ENCODE peak calls at places on chromosomes 1 and 21, in four cellular contexts. B is lower lobe of right lung, Y is AG04450, N is tibial artery. M is an unnamed sample.

GRCh38 chr1:37449936-37450335 is 24.4 kb upstream of the ZC3H12A start:
- DNase-seq in B (peak; percentile 66), Y (no peak), N (no peak), M (no peak)

GRCh38 chr1:224070521-224070920 is 43.4 kb upstream of the FBXO28 start:
- DNase-seq in B (no peak), Y (no peak), N (no peak), M (no peak)

GRCh38 chr1:234532511-234532922 is 53.5 kb upstream of the TARBP1 start:
- DNase-seq in B (no peak), Y (no peak), N (peak; percentile 85), M (no peak)

GRCh38 chr1:29679828-29680558 is 443.7 kb downstream of the PTPRU start:
- DNase-seq in B (no peak), Y (no peak), N (no peak), M (no peak)

GRCh38 chr1:163970699-163971098 is 588.3 kb upstream of the PBX1 start:
- DNase-seq in B (no peak), Y (no peak), N (no peak), M (no peak)

GRCh38 chr1:221886311-221887090 is 144.6 kb upstream of the DUSP10 start:
- DNase-seq in B (no peak), Y (no peak), N (no peak), M (no peak)

GRCh38 chr1:26281971-26282693 is 2.2 kb downstream of the SH3BGRL3 start:
- DNase-seq in B (no peak), Y (peak; percentile 29), N (no peak), M (no peak)

GRCh38 chr1:110375490-110375889 is 15.3 kb downstream of the SLC16A4 start:
- DNase-seq in B (no peak), Y (no peak), N (no peak), M (no peak)

GRCh38 chr1:164588388-164589341 is 29.7 kb downstream of the PBX1 start:
- DNase-seq in B (peak; percentile 67), Y (peak; percentile 46), N (peak; percentile 77), M (no peak)

GRCh38 chr1:205293350-205294074 is 28.0 kb downstream of the NUAK2 start:
- DNase-seq in B (no peak), Y (no peak), N (no peak), M (no peak)

GRCh38 chr1:183716286-183716685 is 63.2 kb upstream of the APOBEC4 start:
- DNase-seq in B (no peak), Y (no peak), N (no peak), M (no peak)

GRCh38 chr21:41112740-41113692 is 54.9 kb upstream of the BACE2 start:
- DNase-seq in B (no peak), Y (peak; percentile 33), N (peak; percentile 47), M (peak; percentile 97)

GRCh38 chr1:149849246-149849946 is 50.0 kb upstream of the BOLA1 start:
- DNase-seq in B (no peak), Y (no peak), N (no peak), M (no peak)

GRCh38 chr21:37620401-37620800 is 253.8 kb downstream of the DYRK1A start:
- DNase-seq in B (no peak), Y (no peak), N (no peak), M (peak; percentile 4)

GRCh38 chr1:153560241-153560640 is 5.4 kb downstream of the S100A2 start:
- DNase-seq in B (no peak), Y (no peak), N (no peak), M (no peak)

GRCh38 chr1:167345386-167345733 is 124.7 kb downstream of the POU2F1 start:
- DNase-seq in B (no peak), Y (no peak), N (no peak), M (no peak)

GRCh38 chr1:25936940-25937339 is 30.7 kb upstream of the STMN1 start:
- DNase-seq in B (no peak), Y (no peak), N (no peak), M (no peak)

GRCh38 chr1:24724345-24725208 is 20.7 kb upstream of the CLIC4 start:
- DNase-seq in B (no peak), Y (no peak), N (no peak), M (no peak)

GRCh38 chr21:45255381-45256020 is 32.2 kb downstream of the POFUT2 start:
- DNase-seq in B (no peak), Y (no peak), N (peak; percentile 7), M (no peak)

DNA sequence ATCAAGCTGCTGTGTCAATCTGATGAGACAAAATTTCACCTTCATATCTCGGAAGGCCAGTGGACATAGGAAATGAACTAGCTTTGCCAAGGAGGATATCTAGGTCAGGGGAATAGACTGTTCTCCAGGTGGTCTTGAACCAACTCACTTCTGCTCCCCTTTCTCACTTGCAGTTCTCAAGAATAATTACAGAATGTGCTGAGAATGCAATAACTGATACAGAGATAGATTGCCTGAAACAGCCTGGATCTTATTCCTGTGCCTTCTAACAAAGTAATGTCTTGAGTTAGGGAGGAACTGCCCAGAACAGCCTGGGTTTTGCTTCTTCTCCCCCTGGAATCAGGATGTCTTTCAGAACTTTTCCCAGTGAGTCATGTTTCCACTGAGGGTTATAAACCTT is 636.7 kb downstream of the KCNT2 start:
- DNase-seq in B (no peak), Y (no peak), N (no peak), M (no peak)
- H3K4me3 ChIP-seq in B (no peak overlapping the region), Y (no peak overlapping the region), N (no peak overlapping the region), M (no peak overlapping the region)

GRCh38 chr1:93448983-93449805 is 1.3 kb downstream of the FNBP1L start:
- DNase-seq in B (no peak), Y (no peak), N (no peak), M (no peak)
- TF ChIP-seq CTCF in B (no peak), Y (peak; percentile 7), N (no peak), M (peak; percentile 12)

GRCh38 chr21:26850116-26850643 is 5.0 kb upstream of the ADAMTS1 start:
- DNase-seq in B (no peak), Y (no peak), N (no peak), M (no peak)
- H3K4me3 ChIP-seq in B (no peak overlapping the region), Y (no peak overlapping the region), N (no peak overlapping the region), M (no peak overlapping the region)

GRCh38 chr1:60388092-60388987 is 314.8 kb upstream of the C1orf87 start:
- DNase-seq in B (no peak), Y (no peak), N (peak; percentile 21), M (no peak)
- TF ChIP-seq CTCF in B (no peak), Y (no peak), N (no peak), M (no peak)

DNA sequence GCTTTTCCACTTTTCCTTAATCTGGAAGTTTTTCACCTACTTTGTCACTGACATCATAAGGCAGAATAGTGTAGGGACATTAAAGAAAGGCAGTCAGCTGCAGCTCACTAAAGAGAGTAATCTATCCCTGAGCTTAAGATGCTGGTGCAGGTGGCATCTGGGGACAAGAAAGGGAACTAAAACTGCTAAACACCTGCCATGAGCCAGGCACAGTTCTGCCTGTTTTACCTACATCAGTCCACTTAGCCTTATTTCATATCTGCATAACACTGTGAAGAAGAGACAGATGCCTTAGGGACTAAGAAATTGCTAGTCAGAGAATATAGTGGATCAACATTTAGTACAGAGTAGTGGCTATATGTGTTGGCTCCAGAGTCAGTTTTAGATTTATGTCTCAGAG is 88.1 kb downstream of the GPATCH2 start:
- DNase-seq in B (no peak), Y (no peak), N (no peak), M (no peak)
- H3K4me3 ChIP-seq in B (no peak overlapping the region), Y (no peak overlapping the region), N (no peak overlapping the region), M (no peak overlapping the region)